ENCODE peak calls at places on chromosomes 2 and 18, in eight cellular contexts. One of them, this sample, is unnamed.

GRCh38 chr2:186486651-186487647 is 889 bp downstream of the ZC3H15 start:
- DNase-seq in foreskin fibroblast: peak; percentile 23
- DNase-seq in lower leg skin: no peak
- DNase-seq in epithelial cell of proximal tubule: no peak
- DNase-seq in OCI-LY7: peak; percentile 11
- DNase-seq in kidney epithelial cell: no peak
- DNase-seq in esophagus squamous epithelium: no peak
- DNase-seq in AG04449: peak; percentile 10
- DNase-seq in this sample: no peak

GRCh38 chr18:35673682-35674081 is 92.1 kb downstream of the GALNT1 start:
- DNase-seq in foreskin fibroblast: no peak
- DNase-seq in lower leg skin: no peak
- DNase-seq in epithelial cell of proximal tubule: no peak
- DNase-seq in OCI-LY7: no peak
- DNase-seq in kidney epithelial cell: no peak
- DNase-seq in esophagus squamous epithelium: no peak
- DNase-seq in AG04449: no peak
- DNase-seq in this sample: no peak

GRCh38 chr18:35968278-35968880 is 4.1 kb upstream of the RMP24 start:
- DNase-seq in foreskin fibroblast: no peak
- DNase-seq in lower leg skin: no peak
- DNase-seq in epithelial cell of proximal tubule: no peak
- DNase-seq in OCI-LY7: no peak
- DNase-seq in kidney epithelial cell: no peak
- DNase-seq in esophagus squamous epithelium: no peak
- DNase-seq in AG04449: no peak
- DNase-seq in this sample: no peak

GRCh38 chr18:23053756-23054457 is 81.4 kb upstream of the CABLES1 start:
- DNase-seq in foreskin fibroblast: peak; percentile 22
- DNase-seq in lower leg skin: no peak
- DNase-seq in epithelial cell of proximal tubule: no peak
- DNase-seq in OCI-LY7: no peak
- DNase-seq in kidney epithelial cell: peak; percentile 48
- DNase-seq in esophagus squamous epithelium: no peak
- DNase-seq in AG04449: no peak
- DNase-seq in this sample: no peak

GRCh38 chr18:10473152-10473551 is 18.7 kb downstream of the APCDD1 start:
- DNase-seq in foreskin fibroblast: peak; percentile 25
- DNase-seq in lower leg skin: no peak
- DNase-seq in epithelial cell of proximal tubule: no peak
- DNase-seq in OCI-LY7: no peak
- DNase-seq in kidney epithelial cell: no peak
- DNase-seq in esophagus squamous epithelium: no peak
- DNase-seq in AG04449: no peak
- DNase-seq in this sample: no peak

GRCh38 chr18:52237551-52237950 is 102.4 kb upstream of the DCC start:
- DNase-seq in foreskin fibroblast: peak; percentile 71
- DNase-seq in lower leg skin: no peak
- DNase-seq in epithelial cell of proximal tubule: peak; percentile 93
- DNase-seq in OCI-LY7: no peak
- DNase-seq in kidney epithelial cell: peak; percentile 84
- DNase-seq in esophagus squamous epithelium: no peak
- DNase-seq in AG04449: no peak
- DNase-seq in this sample: no peak

GRCh38 chr18:72114801-72115594 is 429.1 kb downstream of the CBLN2 start:
- DNase-seq in foreskin fibroblast: no peak
- DNase-seq in lower leg skin: no peak
- DNase-seq in epithelial cell of proximal tubule: no peak
- DNase-seq in OCI-LY7: no peak
- DNase-seq in kidney epithelial cell: no peak
- DNase-seq in esophagus squamous epithelium: no peak
- DNase-seq in AG04449: no peak
- DNase-seq in this sample: no peak

GRCh38 chr2:218001629-218002028 is 1.2 kb downstream of the TNS1 start:
- DNase-seq in foreskin fibroblast: peak; percentile 26
- DNase-seq in lower leg skin: no peak
- DNase-seq in epithelial cell of proximal tubule: no peak
- DNase-seq in OCI-LY7: no peak
- DNase-seq in kidney epithelial cell: no peak
- DNase-seq in esophagus squamous epithelium: no peak
- DNase-seq in AG04449: no peak
- DNase-seq in this sample: no peak

GRCh38 chr18:23136326-23137092 is 1.2 kb downstream of the CABLES1 start:
- DNase-seq in foreskin fibroblast: peak; percentile 49
- DNase-seq in lower leg skin: peak; percentile 93
- DNase-seq in epithelial cell of proximal tubule: no peak
- DNase-seq in OCI-LY7: no peak
- DNase-seq in kidney epithelial cell: no peak
- DNase-seq in esophagus squamous epithelium: no peak
- DNase-seq in AG04449: no peak
- DNase-seq in this sample: peak; percentile 66

GRCh38 chr18:59005266-59005665 is 134.4 kb upstream of the SEC11C start:
- DNase-seq in foreskin fibroblast: peak; percentile 81
- DNase-seq in lower leg skin: no peak
- DNase-seq in epithelial cell of proximal tubule: no peak
- DNase-seq in OCI-LY7: no peak
- DNase-seq in kidney epithelial cell: no peak
- DNase-seq in esophagus squamous epithelium: no peak
- DNase-seq in AG04449: peak; percentile 49
- DNase-seq in this sample: no peak

GRCh38 chr18:40210696-40211095 is 1744.3 kb upstream of the PIK3C3 start:
- DNase-seq in foreskin fibroblast: no peak
- DNase-seq in lower leg skin: no peak
- DNase-seq in epithelial cell of proximal tubule: no peak
- DNase-seq in OCI-LY7: no peak
- DNase-seq in kidney epithelial cell: no peak
- DNase-seq in esophagus squamous epithelium: no peak
- DNase-seq in AG04449: no peak
- DNase-seq in this sample: no peak

GRCh38 chr2:241218131-241219029 is 29.9 kb downstream of the ANO7 start:
- DNase-seq in foreskin fibroblast: peak; percentile 63
- DNase-seq in lower leg skin: no peak
- DNase-seq in epithelial cell of proximal tubule: no peak
- DNase-seq in OCI-LY7: peak; percentile 51
- DNase-seq in kidney epithelial cell: no peak
- DNase-seq in esophagus squamous epithelium: no peak
- DNase-seq in AG04449: no peak
- DNase-seq in this sample: peak; percentile 86

GRCh38 chr18:21911551-21911950 is 171.0 kb downstream of the MIB1 start:
- DNase-seq in foreskin fibroblast: no peak
- DNase-seq in lower leg skin: no peak
- DNase-seq in epithelial cell of proximal tubule: no peak
- DNase-seq in OCI-LY7: no peak
- DNase-seq in kidney epithelial cell: no peak
- DNase-seq in esophagus squamous epithelium: no peak
- DNase-seq in AG04449: no peak
- DNase-seq in this sample: peak; percentile 34

DNA sequence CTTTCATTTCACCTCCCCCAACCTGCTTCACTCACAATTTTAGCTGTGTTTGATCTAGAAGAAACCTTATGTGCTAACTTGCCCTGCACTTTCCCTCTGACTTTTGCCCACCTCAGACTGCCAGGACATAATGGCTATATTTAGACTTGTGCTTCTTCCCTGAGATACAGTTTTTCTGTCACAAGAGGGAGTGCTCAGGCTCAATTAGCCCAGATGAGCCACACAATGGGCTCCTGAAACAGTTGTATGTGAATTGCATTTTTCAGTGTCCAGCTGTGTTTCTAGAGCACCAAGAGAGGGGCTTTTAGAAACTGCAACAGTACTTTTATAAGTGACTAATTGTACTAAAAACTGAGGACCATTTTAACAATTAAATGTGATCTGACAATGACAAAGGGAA is 109.6 kb downstream of the FSHR start:
- DNase-seq in foreskin fibroblast: no peak
- DNase-seq in lower leg skin: no peak
- DNase-seq in epithelial cell of proximal tubule: no peak
- DNase-seq in OCI-LY7: no peak
- DNase-seq in kidney epithelial cell: no peak
- DNase-seq in esophagus squamous epithelium: no peak
- DNase-seq in AG04449: no peak
- DNase-seq in this sample: no peak
- TF ChIP-seq CTCF in foreskin fibroblast: no peak
- TF ChIP-seq CTCF in lower leg skin: no peak
- TF ChIP-seq CTCF in epithelial cell of proximal tubule: peak; percentile 62
- TF ChIP-seq CTCF in OCI-LY7: no peak
- TF ChIP-seq CTCF in kidney epithelial cell: no peak
- TF ChIP-seq CTCF in esophagus squamous epithelium: no peak
- TF ChIP-seq CTCF in AG04449: no peak
- TF ChIP-seq CTCF in this sample: no peak

GRCh38 chr2:16615246-16615645 is 50.4 kb downstream of the CYRIA start:
- DNase-seq in foreskin fibroblast: no peak
- DNase-seq in lower leg skin: peak; percentile 70
- DNase-seq in epithelial cell of proximal tubule: no peak
- DNase-seq in OCI-LY7: no peak
- DNase-seq in kidney epithelial cell: no peak
- DNase-seq in esophagus squamous epithelium: no peak
- DNase-seq in AG04449: no peak
- DNase-seq in this sample: no peak

GRCh38 chr2:16614314-16614860 is 51.2 kb downstream of the CYRIA start:
- DNase-seq in foreskin fibroblast: no peak
- DNase-seq in lower leg skin: no peak
- DNase-seq in epithelial cell of proximal tubule: no peak
- DNase-seq in OCI-LY7: no peak
- DNase-seq in kidney epithelial cell: no peak
- DNase-seq in esophagus squamous epithelium: no peak
- DNase-seq in AG04449: no peak
- DNase-seq in this sample: no peak

GRCh38 chr2:16617282-16618266 is 48.1 kb downstream of the CYRIA start:
- DNase-seq in foreskin fibroblast: no peak
- DNase-seq in lower leg skin: peak; percentile 84
- DNase-seq in epithelial cell of proximal tubule: no peak
- DNase-seq in OCI-LY7: no peak
- DNase-seq in kidney epithelial cell: no peak
- DNase-seq in esophagus squamous epithelium: no peak
- DNase-seq in AG04449: no peak
- DNase-seq in this sample: no peak

GRCh38 chr2:16613475-16613874 is 52.2 kb downstream of the CYRIA start:
- DNase-seq in foreskin fibroblast: no peak
- DNase-seq in lower leg skin: no peak
- DNase-seq in epithelial cell of proximal tubule: no peak
- DNase-seq in OCI-LY7: peak; percentile 76
- DNase-seq in kidney epithelial cell: no peak
- DNase-seq in esophagus squamous epithelium: no peak
- DNase-seq in AG04449: no peak
- DNase-seq in this sample: peak; percentile 45

GRCh38 chr2:16615687-16616615 is 49.7 kb downstream of the CYRIA start:
- DNase-seq in foreskin fibroblast: no peak
- DNase-seq in lower leg skin: peak; percentile 65
- DNase-seq in epithelial cell of proximal tubule: no peak
- DNase-seq in OCI-LY7: no peak
- DNase-seq in kidney epithelial cell: no peak
- DNase-seq in esophagus squamous epithelium: no peak
- DNase-seq in AG04449: no peak
- DNase-seq in this sample: no peak
- TF ChIP-seq CTCF in foreskin fibroblast: no peak
- TF ChIP-seq CTCF in lower leg skin: no peak
- TF ChIP-seq CTCF in epithelial cell of proximal tubule: no peak
- TF ChIP-seq CTCF in OCI-LY7: peak; percentile 46
- TF ChIP-seq CTCF in kidney epithelial cell: no peak
- TF ChIP-seq CTCF in esophagus squamous epithelium: no peak
- TF ChIP-seq CTCF in AG04449: no peak
- TF ChIP-seq CTCF in this sample: no peak

GRCh38 chr18:13445241-13445897 is 226.8 kb downstream of the LDLRAD4 start:
- DNase-seq in foreskin fibroblast: no peak
- DNase-seq in lower leg skin: peak; percentile 53
- DNase-seq in epithelial cell of proximal tubule: no peak
- DNase-seq in OCI-LY7: no peak
- DNase-seq in kidney epithelial cell: no peak
- DNase-seq in esophagus squamous epithelium: no peak
- DNase-seq in AG04449: no peak
- DNase-seq in this sample: no peak

GRCh38 chr18:13447621-13448020 is 229.1 kb downstream of the LDLRAD4 start:
- DNase-seq in foreskin fibroblast: no peak
- DNase-seq in lower leg skin: peak; percentile 87
- DNase-seq in epithelial cell of proximal tubule: peak; percentile 20
- DNase-seq in OCI-LY7: no peak
- DNase-seq in kidney epithelial cell: peak; percentile 85
- DNase-seq in esophagus squamous epithelium: no peak
- DNase-seq in AG04449: peak; percentile 77
- DNase-seq in this sample: no peak

GRCh38 chr18:13446024-13446423 is 227.5 kb downstream of the LDLRAD4 start:
- DNase-seq in foreskin fibroblast: no peak
- DNase-seq in lower leg skin: peak; percentile 62
- DNase-seq in epithelial cell of proximal tubule: no peak
- DNase-seq in OCI-LY7: no peak
- DNase-seq in kidney epithelial cell: no peak
- DNase-seq in esophagus squamous epithelium: no peak
- DNase-seq in AG04449: no peak
- DNase-seq in this sample: no peak

GRCh38 chr18:13448028-13448795 is 229.7 kb downstream of the LDLRAD4 start:
- DNase-seq in foreskin fibroblast: no peak
- DNase-seq in lower leg skin: peak; percentile 81
- DNase-seq in epithelial cell of proximal tubule: no peak
- DNase-seq in OCI-LY7: no peak
- DNase-seq in kidney epithelial cell: no peak
- DNase-seq in esophagus squamous epithelium: no peak
- DNase-seq in AG04449: no peak
- DNase-seq in this sample: no peak

DNA sequence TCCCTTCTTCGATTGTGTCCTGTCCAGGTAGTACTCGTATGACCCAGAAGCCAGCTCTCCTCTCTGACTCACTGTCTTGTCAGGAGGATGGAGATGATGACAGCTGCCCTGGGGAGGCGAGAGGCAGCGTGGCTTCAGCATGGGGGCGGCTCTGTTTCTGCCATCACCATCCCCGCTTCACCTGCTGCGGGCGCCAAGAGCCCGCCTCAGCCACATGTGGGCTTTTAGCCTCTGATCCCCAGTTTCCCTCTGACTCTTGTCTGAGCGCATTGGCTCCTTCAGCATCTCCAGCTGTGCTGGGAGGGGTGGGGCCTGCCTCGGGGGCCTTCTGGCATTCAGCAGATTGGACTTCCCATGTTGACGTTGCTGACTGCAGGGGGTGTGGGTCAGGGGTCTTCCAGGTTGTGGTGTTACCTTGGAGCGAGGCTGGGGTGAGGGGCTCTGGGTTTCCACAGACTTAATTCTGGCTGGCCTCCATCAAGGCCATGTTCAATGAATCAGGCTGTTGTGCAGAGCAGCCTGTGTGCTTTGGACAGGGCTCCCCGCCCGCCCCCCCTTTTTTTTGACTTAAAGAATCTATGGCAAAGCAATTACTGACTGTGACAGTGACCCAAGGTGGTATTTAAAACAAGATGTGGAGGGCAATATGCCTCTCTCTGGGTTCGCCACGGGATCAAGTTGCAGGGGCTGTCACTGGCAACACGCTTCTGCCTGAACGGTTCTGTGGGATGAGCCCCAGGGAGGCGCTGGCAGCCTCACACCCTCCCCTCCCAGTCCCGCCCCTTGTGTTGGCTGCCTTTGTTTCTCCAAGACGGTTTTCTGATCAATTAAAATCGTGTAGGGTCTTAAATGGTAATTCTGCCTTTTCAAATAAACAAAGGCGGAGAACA is 228.3 kb downstream of the LDLRAD4 start:
- DNase-seq in foreskin fibroblast: no peak
- DNase-seq in lower leg skin: peak; percentile 77
- DNase-seq in epithelial cell of proximal tubule: no peak
- DNase-seq in OCI-LY7: no peak
- DNase-seq in kidney epithelial cell: no peak
- DNase-seq in esophagus squamous epithelium: no peak
- DNase-seq in AG04449: no peak
- DNase-seq in this sample: no peak
- TF ChIP-seq CTCF in foreskin fibroblast: no peak
- TF ChIP-seq CTCF in lower leg skin: no peak
- TF ChIP-seq CTCF in epithelial cell of proximal tubule: no peak
- TF ChIP-seq CTCF in OCI-LY7: no peak
- TF ChIP-seq CTCF in kidney epithelial cell: no peak
- TF ChIP-seq CTCF in esophagus squamous epithelium: no peak
- TF ChIP-seq CTCF in AG04449: no peak
- TF ChIP-seq CTCF in this sample: no peak

GRCh38 chr2:113172721-113173562 is 829 bp upstream of the PSD4 start:
- DNase-seq in foreskin fibroblast: no peak
- DNase-seq in lower leg skin: peak; percentile 72
- DNase-seq in epithelial cell of proximal tubule: no peak
- DNase-seq in OCI-LY7: no peak
- DNase-seq in kidney epithelial cell: no peak
- DNase-seq in esophagus squamous epithelium: no peak
- DNase-seq in AG04449: no peak
- DNase-seq in this sample: no peak
- TF ChIP-seq CTCF in foreskin fibroblast: no peak
- TF ChIP-seq CTCF in lower leg skin: no peak
- TF ChIP-seq CTCF in epithelial cell of proximal tubule: no peak
- TF ChIP-seq CTCF in OCI-LY7: no peak
- TF ChIP-seq CTCF in kidney epithelial cell: no peak
- TF ChIP-seq CTCF in esophagus squamous epithelium: no peak
- TF ChIP-seq CTCF in AG04449: no peak
- TF ChIP-seq CTCF in this sample: no peak